ENCODE peak calls at places on chromosomes 3 and 15, in eight cellular contexts. C, L, A, R, N, B, Q and T are unnamed samples.

GRCh38 chr3:195221015-195221853 is 49.7 kb downstream of the XXYLT1 start:
- DNase-seq in C (peak; percentile 83), L (peak; percentile 80), A (no peak), R (peak; percentile 66), N (peak; percentile 52), B (no peak), Q (no peak), T (no peak)

GRCh38 chr3:100695696-100696095 is 13.6 kb upstream of the TFG start:
- DNase-seq in C (no peak), L (no peak), A (no peak), R (no peak), N (no peak), B (no peak), Q (no peak), T (no peak)

GRCh38 chr15:89662893-89663673 is 7.8 kb upstream of the KIF7 start:
- DNase-seq in C (peak; percentile 94), L (peak; percentile 98), A (peak; percentile 97), R (no peak), N (no peak), B (no peak), Q (no peak), T (peak; percentile 100)

GRCh38 chr3:187360523-187361060 is 7.6 kb upstream of the RTP4 start:
- DNase-seq in C (no peak), L (no peak), A (no peak), R (no peak), N (no peak), B (no peak), Q (no peak), T (no peak)

GRCh38 chr3:50983887-50984286 is 309.2 kb downstream of the DOCK3 start:
- DNase-seq in C (no peak), L (no peak), A (no peak), R (no peak), N (no peak), B (no peak), Q (no peak), T (no peak)

GRCh38 chr3:73580343-73580742 is 44.4 kb downstream of the PDZRN3 start:
- DNase-seq in C (peak; percentile 71), L (peak; percentile 89), A (peak; percentile 94), R (no peak), N (no peak), B (no peak), Q (no peak), T (peak; percentile 4)

GRCh38 chr15:68027388-68027787 is 26.7 kb upstream of the PIAS1 start:
- DNase-seq in C (no peak), L (no peak), A (no peak), R (no peak), N (no peak), B (no peak), Q (no peak), T (no peak)

GRCh38 chr15:101024111-101024695 is 105.0 kb downstream of the LRRK1 start:
- DNase-seq in C (peak; percentile 96), L (peak; percentile 73), A (peak; percentile 38), R (no peak), N (no peak), B (no peak), Q (no peak), T (no peak)

GRCh38 chr15:49235446-49236207 is 65.6 kb downstream of the GALK2 start:
- DNase-seq in C (peak; percentile 92), L (peak; percentile 92), A (peak; percentile 88), R (no peak), N (peak; percentile 44), B (peak; percentile 28), Q (peak; percentile 10), T (peak; percentile 29)

GRCh38 chr3:118487734-118488133 is 546.9 kb downstream of the IGSF11 start:
- DNase-seq in C (no peak), L (no peak), A (no peak), R (no peak), N (no peak), B (no peak), Q (no peak), T (no peak)

GRCh38 chr3:121651684-121652083 is 9.0 kb downstream of the HCLS1 start:
- DNase-seq in C (peak; percentile 29), L (peak; percentile 22), A (no peak), R (no peak), N (no peak), B (no peak), Q (no peak), T (no peak)

GRCh38 chr15:31439328-31439727 is 112.7 kb downstream of the KLF13 start:
- DNase-seq in C (no peak), L (no peak), A (no peak), R (no peak), N (no peak), B (no peak), Q (no peak), T (no peak)

GRCh38 chr3:64443553-64444331 is 218.5 kb upstream of the PRICKLE2 start:
- DNase-seq in C (peak; percentile 59), L (peak; percentile 75), A (peak; percentile 81), R (no peak), N (no peak), B (no peak), Q (no peak), T (no peak)

GRCh38 chr3:177306252-177306651 is 109.0 kb upstream of the TBL1XR1 start:
- DNase-seq in C (peak; percentile 72), L (peak; percentile 49), A (peak; percentile 19), R (no peak), N (no peak), B (no peak), Q (no peak), T (no peak)

GRCh38 chr3:74027121-74027520 is 402.4 kb upstream of the PDZRN3 start:
- DNase-seq in C (no peak), L (no peak), A (no peak), R (no peak), N (no peak), B (no peak), Q (no peak), T (no peak)

GRCh38 chr3:139559541-139559940 is 20.0 kb upstream of the RBP1 start:
- DNase-seq in C (no peak), L (no peak), A (no peak), R (no peak), N (no peak), B (no peak), Q (no peak), T (no peak)

GRCh38 chr15:85595804-85596536 is 198.8 kb downstream of the KLHL25 start:
- DNase-seq in C (no peak), L (no peak), A (no peak), R (no peak), N (no peak), B (no peak), Q (no peak), T (no peak)

GRCh38 chr15:83871808-83872559 is 218.1 kb downstream of the ADAMTSL3 start:
- DNase-seq in C (peak; percentile 78), L (peak; percentile 72), A (peak; percentile 25), R (no peak), N (no peak), B (no peak), Q (no peak), T (peak; percentile 80)

GRCh38 chr15:50141856-50142255 is 22.8 kb upstream of the ATP8B4 start:
- DNase-seq in C (no peak), L (no peak), A (no peak), R (no peak), N (no peak), B (no peak), Q (no peak), T (no peak)

GRCh38 chr3:83938491-83938890 is 1020.3 kb upstream of the CADM2 start:
- DNase-seq in C (no peak), L (no peak), A (no peak), R (no peak), N (no peak), B (no peak), Q (no peak), T (no peak)

GRCh38 chr15:79953951-79954444 is 17.0 kb downstream of the BCL2A1 start:
- DNase-seq in C (peak; percentile 62), L (no peak), A (no peak), R (no peak), N (no peak), B (no peak), Q (no peak), T (no peak)

GRCh38 chr15:80991446-80991845 is 1.8 kb upstream of the MESD start:
- DNase-seq in C (peak; percentile 72), L (peak; percentile 85), A (peak; percentile 73), R (no peak), N (peak; percentile 39), B (no peak), Q (no peak), T (peak; percentile 44)

GRCh38 chr3:177051419-177051818 is 145.9 kb downstream of the TBL1XR1 start:
- DNase-seq in C (no peak), L (peak; percentile 45), A (no peak), R (no peak), N (peak; percentile 31), B (no peak), Q (no peak), T (no peak)

GRCh38 chr15:80317389-80318169 is 65.6 kb upstream of the CTXND1 start:
- DNase-seq in C (peak; percentile 82), L (peak; percentile 83), A (peak; percentile 92), R (peak; percentile 27), N (no peak), B (no peak), Q (no peak), T (no peak)

GRCh38 chr3:156547637-156548036 is 7.3 kb downstream of the SSR3 start:
- DNase-seq in C (peak; percentile 88), L (peak; percentile 59), A (no peak), R (no peak), N (no peak), B (no peak), Q (no peak), T (no peak)